ENCODE peak calls at places on chromosomes 1 and 21, in nine cellular contexts. U is lower lobe of right lung; O is uterus; S is CD8-positive, alpha-beta T cell; D is Peyer's patch; I is hepatocyte; L is transverse colon; T is pancreas; N is adipocyte. W is an unnamed sample. For H3K9me3, the result is how much of the 10 kb centered on the place peaks cover.

GRCh38 chr1:178126790-178127189 is 32.9 kb downstream of the RASAL2 start:
- DNase-seq in D (no peak), U (no peak), I (peak), S (no peak), N (peak), O (no peak), T (peak), L (no peak), W (no peak)

GRCh38 chr1:56803561-56804156 is 15.5 kb downstream of the FYB2 start:
- DNase-seq in U (no peak), L (peak), N (no peak), D (peak), S (no peak), T (no peak), O (no peak), I (peak), W (no peak)

GRCh38 chr1:94792473-94792875 is 27.7 kb upstream of the SLC44A3 start:
- DNase-seq in D (no peak), N (peak), O (no peak), S (no peak), U (no peak), T (no peak), L (peak), I (no peak), W (no peak)

GRCh38 chr1:36328713-36329112 is 5.3 kb upstream of the EVA1B start:
- DNase-seq in D (no peak), O (no peak), I (no peak), N (no peak), U (no peak), L (peak), S (no peak), T (no peak), W (no peak)

GRCh38 chr21:21002137-21002536 is 3.9 kb downstream of the NCAM2 start:
- DNase-seq in N (no peak), U (no peak), L (no peak), I (no peak), T (no peak), O (no peak), D (no peak), S (no peak), W (no peak)

GRCh38 chr1:119960501-119960900 is 64.2 kb upstream of the ADAM30 start:
- DNase-seq in L (no peak), S (no peak), U (no peak), T (no peak), O (no peak), N (peak), D (no peak), I (no peak), W (no peak)

GRCh38 chr1:233240839-233241682 is 54.5 kb downstream of the PCNX2 start:
- DNase-seq in S (peak), N (peak), L (peak), I (peak), O (peak), D (peak), U (peak), T (peak), W (no peak)

GRCh38 chr1:51327386-51327785 is 3.0 kb downstream of the TTC39A start:
- DNase-seq in U (no peak), T (no peak), N (peak), S (no peak), I (no peak), L (no peak), O (no peak), D (no peak), W (no peak)

GRCh38 chr1:234602334-234603220 is 7.4 kb downstream of the IRF2BP2 start:
- DNase-seq in L (peak), D (peak), O (no peak), T (peak), I (peak), N (peak), U (no peak), S (no peak), W (no peak)

GRCh38 chr1:46284597-46285564 is 18.5 kb downstream of the LRRC41 start:
- DNase-seq in U (no peak), N (peak), T (no peak), S (no peak), L (no peak), D (no peak), O (no peak), I (peak), W (no peak)

GRCh38 chr1:46372440-46372839 is 21.7 kb upstream of the FAAH start:
- DNase-seq in I (no peak), O (no peak), T (no peak), L (no peak), D (no peak), S (no peak), N (no peak), U (no peak), W (no peak)

GRCh38 chr1:174397261-174397660 is 50.5 kb upstream of the GPR52 start:
- DNase-seq in I (no peak), U (no peak), S (no peak), D (no peak), N (no peak), L (no peak), T (no peak), O (no peak), W (no peak)

GRCh38 chr21:45954271-45954670 is 27.3 kb upstream of the COL6A1 start:
- DNase-seq in T (no peak), I (peak), S (no peak), L (no peak), O (peak), U (no peak), N (peak), D (no peak), W (no peak)

GRCh38 chr1:36300526-36300925 is 5.6 kb upstream of the SH3D21 start:
- DNase-seq in S (no peak), O (no peak), N (no peak), L (no peak), I (no peak), D (peak), T (no peak), U (no peak), W (no peak)

GRCh38 chr21:42443876-42444744 is 40.4 kb downstream of the UBASH3A start:
- DNase-seq in L (peak), T (no peak), S (no peak), U (no peak), D (no peak), O (no peak), I (no peak), N (no peak), W (no peak)

GRCh38 chr1:172051898-172052297 is 210.6 kb downstream of the DNM3 start:
- DNase-seq in L (no peak), U (no peak), I (no peak), D (no peak), S (no peak), T (no peak), N (no peak), O (no peak), W (no peak)

GRCh38 chr1:24364975-24365678 is 46.0 kb downstream of the GRHL3 start:
- DNase-seq in I (no peak), S (no peak), T (no peak), L (no peak), N (peak), O (no peak), U (no peak), D (no peak), W (no peak)

GRCh38 chr21:34807146-34807880 is 138.5 kb downstream of the CLIC6 start:
- DNase-seq in I (peak), T (no peak), S (peak), O (no peak), U (no peak), D (peak), N (peak), L (no peak), W (no peak)

GRCh38 chr1:48249868-48250267 is 27.4 kb downstream of the SLC5A9 start:
- DNase-seq in S (no peak), D (no peak), O (no peak), N (no peak), I (no peak), U (no peak), L (no peak), T (no peak), W (no peak)
- H3K9me3 ChIP-seq in S (under half), D (under half), O (under half), N (under half), I (under half), U (under half), L (under half), T (under half), W (under half)

GRCh38 chr1:208298593-208299233 is 54.5 kb upstream of the PLXNA2 start:
- DNase-seq in S (no peak), N (no peak), O (no peak), U (peak), D (no peak), L (peak), I (no peak), T (peak), W (no peak)

GRCh38 chr1:208288495-208288894 is 44.3 kb upstream of the PLXNA2 start:
- DNase-seq in T (no peak), D (no peak), L (no peak), U (no peak), O (no peak), S (no peak), N (no peak), I (no peak), W (no peak)

GRCh38 chr1:208291923-208292711 is 47.9 kb upstream of the PLXNA2 start:
- DNase-seq in L (no peak), N (no peak), I (peak), T (no peak), U (no peak), S (no peak), D (no peak), O (no peak), W (no peak)

GRCh38 chr1:208292913-208293312 is 48.7 kb upstream of the PLXNA2 start:
- DNase-seq in N (no peak), O (no peak), U (no peak), I (no peak), L (no peak), S (no peak), D (no peak), T (no peak), W (no peak)
- H3K9me3 ChIP-seq in N (under half), O (under half), U (under half), I (under half), L (under half), S (under half), D (under half), T (under half), W (under half)

GRCh38 chr1:13430495-13430894 is 20.2 kb downstream of the PRAMEF20 start:
- DNase-seq in T (no peak), L (no peak), I (no peak), N (no peak), O (no peak), D (no peak), S (no peak), U (no peak), W (no peak)
- H3K9me3 ChIP-seq in T (under half), L (under half), I (under half), N (under half), O (under half), D (under half), S (under half), U (under half), W (under half)

GRCh38 chr1:10621906-10622305 is 147.2 kb downstream of the PEX14 start:
- DNase-seq in S (no peak), O (no peak), T (no peak), U (no peak), I (no peak), D (peak), N (no peak), L (no peak), W (no peak)
- H3K9me3 ChIP-seq in S (under half), O (under half), T (under half), U (under half), I (under half), D (under half), N (under half), L (under half), W (under half)

DNA sequence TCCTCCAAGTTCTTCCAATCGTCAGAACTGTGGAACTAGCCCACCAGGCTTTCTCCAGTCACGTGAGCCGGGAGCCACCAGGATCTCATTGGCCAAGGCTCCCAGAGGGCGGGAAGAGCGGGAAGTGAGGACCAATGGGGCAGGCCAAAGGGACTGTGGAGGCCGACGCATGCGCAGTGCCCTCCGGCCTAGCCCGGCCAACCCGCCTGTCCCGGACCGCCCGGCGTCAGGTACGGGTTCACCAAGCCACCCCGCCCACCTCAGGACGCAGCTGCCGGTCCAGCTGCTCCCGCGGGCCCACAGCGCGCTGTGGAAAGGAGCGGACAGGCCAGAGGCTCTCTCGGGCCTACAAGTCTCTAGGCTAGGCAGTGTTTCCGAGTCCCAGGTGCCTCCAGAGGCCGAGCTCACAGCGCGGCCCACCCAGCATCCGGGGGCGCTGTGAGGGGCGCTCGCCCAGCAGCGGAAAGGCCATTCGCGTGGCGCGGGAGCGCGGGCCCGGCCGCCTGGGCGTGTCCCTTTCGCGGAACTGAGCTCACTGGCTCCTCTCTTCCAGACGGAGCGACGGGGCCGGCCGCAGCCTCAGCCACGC is 10.9 kb downstream of the OR14I1 start:
- DNase-seq in U (no peak), T (no peak), L (no peak), D (no peak), N (no peak), O (no peak), I (no peak), S (no peak), W (no peak)
- H3K9me3 ChIP-seq in U (under half), T (under half), L (under half), D (under half), N (under half), O (under half), I (under half), S (under half), W (under half)

DNA sequence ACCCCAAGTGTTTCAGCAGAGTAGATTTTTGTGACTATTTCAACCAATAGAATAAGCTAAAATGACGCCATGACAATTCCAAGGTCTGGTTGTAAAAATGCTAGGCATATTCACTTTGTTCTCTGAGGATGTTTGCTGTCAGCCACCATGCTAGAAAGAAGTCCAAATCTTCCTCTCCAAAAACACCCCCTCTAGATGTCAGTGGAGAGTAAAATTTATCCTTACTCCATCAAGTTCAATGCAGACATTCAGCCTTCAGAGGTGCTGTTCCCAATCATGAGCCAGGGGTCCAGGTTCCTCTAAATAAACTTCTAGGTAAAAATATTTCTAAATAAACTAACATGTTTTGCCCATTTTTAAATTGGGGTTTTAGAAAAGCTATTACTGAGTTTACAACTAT is 395.4 kb upstream of the ADAMTS5 start:
- DNase-seq in S (no peak), T (no peak), O (no peak), L (no peak), N (peak), D (no peak), U (no peak), I (no peak), W (no peak)
- H3K9me3 ChIP-seq in S (under half), T (under half), O (under half), L (under half), N (under half), D (under half), U (under half), I (under half), W (under half)

GRCh38 chr1:179714623-179715022 is 28.5 kb upstream of the FAM163A start:
- DNase-seq in D (no peak), U (no peak), L (no peak), N (no peak), T (no peak), O (no peak), S (no peak), I (no peak), W (no peak)
- H3K9me3 ChIP-seq in D (under half), U (under half), L (under half), N (half or more), T (under half), O (under half), S (under half), I (under half), W (under half)

GRCh38 chr1:2880812-2881295 is 79.4 kb upstream of the TTC34 start:
- DNase-seq in I (no peak), T (no peak), U (no peak), L (no peak), O (no peak), S (no peak), N (no peak), D (no peak), W (no peak)

GRCh38 chr1:2885001-2885400 is 83.5 kb upstream of the TTC34 start:
- DNase-seq in L (no peak), N (no peak), D (no peak), U (no peak), S (no peak), I (no peak), T (no peak), O (no peak), W (no peak)

GRCh38 chr1:2880086-2880485 is 78.6 kb upstream of the TTC34 start:
- DNase-seq in I (no peak), D (no peak), O (no peak), L (no peak), N (no peak), S (no peak), T (no peak), U (no peak), W (no peak)

GRCh38 chr1:2881556-2881955 is 80.1 kb upstream of the TTC34 start:
- DNase-seq in D (no peak), I (no peak), N (no peak), O (no peak), S (no peak), T (no peak), L (no peak), U (no peak), W (no peak)

GRCh38 chr1:2882968-2883696 is 81.6 kb upstream of the TTC34 start:
- DNase-seq in N (no peak), U (no peak), T (no peak), L (no peak), O (no peak), D (no peak), S (no peak), I (no peak), W (no peak)
- H3K9me3 ChIP-seq in N (under half), U (under half), T (under half), L (under half), O (under half), D (under half), S (under half), I (under half), W (under half)

GRCh38 chr1:238005116-238005515 is 114.4 kb upstream of the ZP4 start:
- DNase-seq in O (no peak), N (no peak), I (no peak), T (no peak), L (no peak), U (no peak), D (no peak), S (no peak), W (no peak)
- H3K9me3 ChIP-seq in O (under half), N (under half), I (under half), T (under half), L (under half), U (under half), D (under half), S (under half), W (under half)

W was measured in T-helper 17 cell.